ENCODE peak calls at places on chromosome 22, in ten cellular contexts. U is cardiac muscle cell; W is ovary; F is adrenal gland; J is GM23248; C is CD4-positive, alpha-beta memory T cell; H is pancreas; R is psoas muscle; T is CD8-positive, alpha-beta memory T cell; V is effector memory CD4-positive, alpha-beta T cell. I is an unnamed sample. For H3K36me3 and H3K9me3, the result is how much of the 10 kb centered on the place peaks cover.

GRCh38 chr22:27990879-27991278 is 71.8 kb upstream of the PITPNB start:
- DNase-seq in U (peak), R (peak), F (peak), H (no peak), W (peak), C (no peak), T (no peak), V (no peak), J (peak), I (no peak)

GRCh38 chr22:38733329-38734202 is 22.2 kb downstream of the SUN2 start:
- DNase-seq in H (peak), C (peak), F (no peak), T (peak), J (peak), V (no peak), R (peak), W (peak), U (peak), I (peak)

GRCh38 chr22:35742342-35743100 is 24.8 kb downstream of the APOL5 start:
- DNase-seq in H (no peak), V (no peak), T (no peak), C (no peak), J (peak), W (no peak), R (no peak), F (no peak), U (peak), I (no peak)

GRCh38 chr22:17954860-17955587 is 69.3 kb downstream of the MICAL3 start:
- DNase-seq in U (no peak), W (no peak), R (no peak), C (no peak), F (no peak), V (no peak), J (no peak), T (no peak), H (no peak), I (peak)

GRCh38 chr22:39581303-39581702 is 10.8 kb downstream of the CACNA1I start:
- DNase-seq in H (no peak), U (no peak), F (no peak), V (no peak), R (no peak), T (no peak), J (no peak), C (no peak), W (no peak), I (no peak)

GRCh38 chr22:18024276-18024939 is at the start of gene MICAL3:
- DNase-seq in R (peak), C (peak), F (peak), W (peak), J (peak), H (peak), T (peak), U (peak), V (peak), I (peak)

GRCh38 chr22:42630211-42630610 is 10.2 kb downstream of the ATP5MGL start:
- DNase-seq in U (no peak), F (peak), J (no peak), V (no peak), W (no peak), C (no peak), R (no peak), H (no peak), T (no peak), I (no peak)

GRCh38 chr22:20436309-20437252 is 1.0 kb downstream of the SCARF2 start:
- DNase-seq in V (no peak), H (no peak), F (no peak), J (peak), W (peak), C (no peak), U (peak), R (no peak), T (no peak), I (peak)

GRCh38 chr22:20173720-20174119 is 22.9 kb upstream of the CCDC188 start:
- DNase-seq in F (no peak), W (no peak), V (no peak), J (no peak), C (no peak), U (no peak), H (no peak), T (no peak), R (no peak), I (no peak)

GRCh38 chr22:30636226-30637077 is 871 bp downstream of the SLC35E4 start:
- DNase-seq in J (peak), T (peak), H (peak), R (peak), V (no peak), U (no peak), C (no peak), F (no peak), W (peak), I (peak)

GRCh38 chr22:44926491-44927415 is 83.1 kb downstream of the PHF21B start:
- DNase-seq in J (no peak), U (no peak), W (no peak), T (no peak), H (no peak), C (no peak), F (no peak), R (no peak), V (no peak), I (no peak)

GRCh38 chr22:41564563-41564962 is 3.8 kb downstream of the CSDC2 start:
- DNase-seq in V (no peak), J (no peak), T (no peak), W (no peak), F (peak), U (no peak), C (no peak), R (no peak), H (no peak), I (no peak)

GRCh38 chr22:19917389-19918138 is 24.0 kb upstream of the COMT start:
- DNase-seq in C (no peak), T (no peak), F (no peak), W (no peak), V (no peak), R (no peak), H (no peak), U (no peak), J (no peak), I (no peak)

GRCh38 chr22:19120829-19121630 is 1.2 kb downstream of the DGCR2 start:
- DNase-seq in T (no peak), W (no peak), U (no peak), R (no peak), V (no peak), F (peak), C (peak), J (peak), H (peak), I (no peak)

GRCh38 chr22:37563153-37564081 is 3.1 kb downstream of the CDC42EP1 start:
- DNase-seq in C (no peak), V (no peak), H (peak), T (no peak), J (peak), U (peak), R (peak), W (peak), F (peak), I (no peak)

GRCh38 chr22:36860821-36861659 is at the start of gene NCF4:
- DNase-seq in V (no peak), W (no peak), U (no peak), T (no peak), H (no peak), C (peak), J (no peak), R (peak), F (peak), I (no peak)

GRCh38 chr22:26713823-26714449 is 56.5 kb downstream of the MIAT start:
- DNase-seq in U (peak), V (no peak), R (no peak), J (peak), T (no peak), W (no peak), C (no peak), F (no peak), H (no peak), I (no peak)

GRCh38 chr22:27501191-27501936 is 300.2 kb downstream of the MN1 start:
- DNase-seq in W (no peak), U (no peak), J (no peak), T (no peak), H (peak), V (no peak), R (no peak), C (no peak), F (no peak), I (no peak)

GRCh38 chr22:32564170-32565001 is 89.8 kb downstream of the FBXO7 start:
- DNase-seq in R (peak), W (no peak), J (peak), C (no peak), V (no peak), F (peak), T (no peak), H (no peak), U (peak), I (no peak)

GRCh38 chr22:18971321-18971751 is 35.2 kb upstream of the PRODH start:
- DNase-seq in W (no peak), V (no peak), R (no peak), J (no peak), F (no peak), C (no peak), U (no peak), T (no peak), H (no peak), I (no peak)

GRCh38 chr22:38069372-38070249 is 12.4 kb downstream of the PICK1 start:
- DNase-seq in R (peak), U (peak), F (no peak), V (no peak), C (no peak), H (no peak), T (no peak), W (no peak), J (peak), I (peak)

GRCh38 chr22:39454385-39454871 is 2.4 kb upstream of the MGAT3 start:
- DNase-seq in R (no peak), H (no peak), U (peak), C (no peak), T (no peak), W (no peak), F (no peak), J (no peak), V (no peak), I (peak)

GRCh38 chr22:43509337-43509736 is 97.5 kb downstream of the MPPED1 start:
- DNase-seq in F (no peak), J (no peak), V (no peak), R (no peak), C (no peak), T (no peak), W (no peak), H (no peak), U (no peak), I (no peak)

GRCh38 chr22:27752771-27753170 is 48.8 kb downstream of the MN1 start:
- DNase-seq in T (no peak), R (peak), U (peak), J (peak), V (no peak), W (peak), F (no peak), H (no peak), C (no peak), I (peak)

GRCh38 chr22:35380013-35380412 is 883 bp upstream of the HMOX1 start:
- DNase-seq in C (no peak), J (peak), F (no peak), R (no peak), H (no peak), U (no peak), T (no peak), W (no peak), V (no peak), I (no peak)

GRCh38 chr22:39943941-39944624 is 16.1 kb upstream of the TMA7B start:
- DNase-seq in U (no peak), F (no peak), T (no peak), R (no peak), W (no peak), C (no peak), H (no peak), V (no peak), J (no peak), I (no peak)

GRCh38 chr22:36383110-36383581 is 4.6 kb downstream of the MYH9 start:
- DNase-seq in F (no peak), J (peak), U (peak), C (peak), R (no peak), T (peak), W (no peak), V (peak), H (no peak), I (peak)

GRCh38 chr22:20966883-20967696 is at the start of gene AIFM3:
- DNase-seq in H (no peak), J (no peak), U (no peak), V (no peak), C (no peak), W (no peak), T (no peak), F (no peak), R (no peak), I (no peak)

GRCh38 chr22:43126506-43127165 is 16.1 kb downstream of the BIK start:
- DNase-seq in U (peak), V (no peak), F (no peak), J (peak), C (no peak), W (no peak), H (no peak), R (no peak), T (no peak), I (peak)

GRCh38 chr22:42811510-42811909 is 45.6 kb downstream of the ARFGAP3 start:
- DNase-seq in H (no peak), C (no peak), U (no peak), W (no peak), R (no peak), F (no peak), J (no peak), T (no peak), V (no peak), I (no peak)

GRCh38 chr22:46106279-46107022 is 43.9 kb upstream of the PPARA start:
- DNase-seq in U (no peak), T (no peak), V (no peak), J (no peak), R (no peak), W (no peak), H (no peak), C (no peak), F (no peak), I (no peak)

GRCh38 chr22:46105494-46106278 is 44.6 kb upstream of the PPARA start:
- DNase-seq in C (no peak), J (peak), U (peak), T (no peak), R (no peak), V (no peak), F (no peak), H (peak), W (peak), I (no peak)

GRCh38 chr22:46104170-46104880 is 46.0 kb upstream of the PPARA start:
- DNase-seq in J (peak), U (no peak), R (no peak), C (no peak), H (peak), F (peak), V (no peak), T (no peak), W (peak), I (no peak)

GRCh38 chr22:46103664-46104063 is 46.7 kb upstream of the PPARA start:
- DNase-seq in V (no peak), T (no peak), U (no peak), J (no peak), F (no peak), W (no peak), H (no peak), R (no peak), C (no peak), I (no peak)

GRCh38 chr22:46104881-46105493 is 45.3 kb upstream of the PPARA start:
- DNase-seq in V (no peak), R (no peak), W (no peak), F (no peak), T (no peak), U (no peak), H (no peak), C (no peak), J (peak), I (no peak)
- H3K36me3 ChIP-seq in V (under half), R (under half), W (under half), F (under half), T (under half), U (under half), H (under half), C (under half), J (under half), I (under half)

GRCh38 chr22:50018608-50019291 is 6.2 kb upstream of the IL17REL start:
- DNase-seq in U (no peak), F (no peak), W (no peak), T (peak), C (peak), V (no peak), R (no peak), J (no peak), H (no peak), I (no peak)
- H3K27ac ChIP-seq in U (no peak), F (no peak), W (no peak), T (peak), C (peak), V (no peak), R (no peak), J (no peak), H (no peak), I (no peak)

GRCh38 chr22:48428556-48429371 is 1398.9 kb downstream of the BRD1 start:
- DNase-seq in U (no peak), T (no peak), R (no peak), W (no peak), V (no peak), F (no peak), C (no peak), H (no peak), J (peak), I (no peak)

GRCh38 chr22:48432721-48433518 is 1394.8 kb downstream of the BRD1 start:
- DNase-seq in J (peak), H (no peak), T (no peak), C (no peak), U (no peak), W (no peak), R (no peak), F (no peak), V (no peak), I (no peak)

GRCh38 chr22:48429621-48430020 is 1398.1 kb downstream of the BRD1 start:
- DNase-seq in U (no peak), F (no peak), V (no peak), H (no peak), C (no peak), T (no peak), J (no peak), W (no peak), R (no peak), I (no peak)

GRCh38 chr22:48431536-48432315 is 1395.9 kb downstream of the BRD1 start:
- DNase-seq in U (no peak), C (no peak), F (no peak), V (no peak), H (no peak), T (no peak), R (no peak), J (no peak), W (no peak), I (no peak)

DNA sequence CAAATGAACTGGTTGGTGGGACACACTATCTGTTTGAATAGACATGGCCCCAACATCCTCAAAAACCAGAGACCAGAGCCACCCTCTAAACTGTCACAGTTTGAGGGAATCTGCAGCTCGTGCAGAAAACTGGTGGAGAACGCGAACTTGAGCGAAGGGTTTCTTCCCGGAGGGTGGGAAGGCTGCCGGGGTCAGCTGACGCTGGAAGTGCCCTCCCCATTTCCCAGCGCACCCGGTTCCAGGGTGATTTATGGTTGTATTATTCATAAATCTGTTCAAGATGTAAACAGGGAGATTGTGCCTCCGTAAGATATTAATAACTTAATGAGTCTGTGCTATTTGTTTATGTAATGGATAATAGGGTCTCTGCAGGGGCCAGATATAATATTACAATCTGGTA is 1396.7 kb downstream of the BRD1 start:
- DNase-seq in H (no peak), R (no peak), V (no peak), C (no peak), W (no peak), F (no peak), J (no peak), U (no peak), T (no peak), I (no peak)
- H3K9me3 ChIP-seq in H (under half), R (under half), V (under half), C (under half), W (under half), F (under half), J (under half), U (under half), T (under half), I (under half)

GRCh38 chr22:29330753-29331152 is 15.3 kb upstream of the RASL10A start:
- DNase-seq in W (peak), R (peak), C (no peak), J (no peak), H (no peak), F (peak), T (no peak), U (peak), V (no peak), I (peak)

GRCh38 chr22:29330291-29330690 is 14.8 kb upstream of the RASL10A start:
- DNase-seq in C (no peak), W (no peak), U (no peak), H (no peak), F (no peak), R (no peak), T (no peak), J (no peak), V (no peak), I (no peak)

GRCh38 chr22:29331658-29332300 is 16.3 kb upstream of the RASL10A start:
- DNase-seq in F (no peak), W (no peak), R (no peak), H (no peak), C (no peak), J (no peak), V (no peak), U (no peak), T (no peak), I (no peak)

GRCh38 chr22:29329581-29329980 is 14.1 kb upstream of the RASL10A start:
- DNase-seq in V (no peak), W (no peak), R (no peak), C (no peak), F (no peak), U (no peak), T (no peak), J (no peak), H (no peak), I (no peak)

DNA sequence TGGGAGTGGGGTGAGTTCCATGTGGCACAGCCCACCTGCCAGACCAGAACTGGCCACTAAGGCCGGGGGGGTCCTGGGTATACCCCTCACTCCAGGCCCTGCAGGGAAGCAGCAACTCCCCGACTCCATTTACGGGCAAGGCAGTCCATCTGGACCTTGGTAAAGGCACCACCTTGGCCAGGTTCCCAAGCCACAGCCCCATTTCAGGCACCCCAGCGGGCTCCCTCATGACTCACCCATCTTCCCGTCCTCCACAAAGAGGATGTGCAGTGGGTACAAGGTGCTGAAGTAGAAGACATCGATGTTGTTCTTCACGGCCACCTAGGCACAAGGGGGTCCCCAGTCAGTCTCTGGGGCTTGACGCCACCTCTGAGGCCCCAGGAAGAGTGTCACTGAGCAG is 15.7 kb upstream of the RASL10A start:
- DNase-seq in J (no peak), R (no peak), T (no peak), U (peak), F (no peak), V (no peak), H (no peak), W (no peak), C (no peak), I (no peak)
- H3K36me3 ChIP-seq in J (under half), R (under half), T (under half), U (under half), F (under half), V (half or more), H (under half), W (under half), C (under half), I (under half)

DNA sequence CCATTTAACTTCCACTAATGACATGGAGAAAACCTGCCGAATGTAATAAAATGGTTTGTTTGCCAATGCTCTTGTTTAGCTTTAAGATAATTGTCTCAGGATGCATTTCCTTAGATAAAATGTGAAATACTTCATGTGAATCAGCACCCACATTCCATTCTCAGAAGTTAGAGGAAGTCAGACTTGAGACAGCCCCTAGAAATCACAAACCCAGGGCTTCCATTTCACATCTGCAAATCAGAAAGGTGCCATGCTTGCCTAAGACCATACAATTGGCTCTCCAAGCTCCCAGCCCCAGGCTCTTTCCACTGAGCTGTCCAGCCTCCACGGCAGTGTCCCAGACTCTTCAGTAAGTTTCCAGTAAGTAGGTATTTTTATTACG is 35.6 kb upstream of the ADORA2A start:
- DNase-seq in C (no peak), R (no peak), F (no peak), H (no peak), J (peak), T (no peak), U (peak), W (no peak), V (no peak), I (no peak)
- H3K27ac ChIP-seq in C (no peak), R (no peak), F (peak), H (no peak), J (peak), T (no peak), U (no peak), W (no peak), V (no peak), I (no peak)

I was measured in SJCRH30.